ENCODE peak calls at places on chromosomes 13 and 19, in seven cellular contexts. T is SK-N-SH, Z is neural progenitor cell, W is GM23338, U is HCT116, D is MM.1S, K is PC-3. B is an unnamed sample.
A peak's percentile ranks its signal among the peaks of the same experiment; 100 is the strongest.

GRCh38 chr13:45823583-45823982 is 28.0 kb downstream of the SIAH3 start:
- DNase-seq in T (no peak), Z (no peak), W (no peak), U (no peak), D (no peak), K (no peak), B (no peak)

GRCh38 chr19:47798904-47799266 is 5.5 kb downstream of the TPRX1 start:
- DNase-seq in T (no peak), Z (no peak), W (no peak), U (no peak), D (no peak), K (no peak), B (no peak)

GRCh38 chr19:35084078-35084762 is 31.4 kb upstream of the FXYD3 start:
- DNase-seq in T (no peak), Z (no peak), W (no peak), U (no peak), D (no peak), K (no peak), B (no peak)

GRCh38 chr19:48123907-48124675 is 13.5 kb upstream of the PLA2G4C start:
- DNase-seq in T (no peak), Z (peak; percentile 78), W (no peak), U (peak; percentile 39), D (no peak), K (peak; percentile 84), B (peak; percentile 81)

GRCh38 chr19:3387645-3388589 is 21.5 kb downstream of the NFIC start:
- DNase-seq in T (peak; percentile 98), Z (no peak), W (no peak), U (no peak), D (no peak), K (no peak), B (peak; percentile 74)

GRCh38 chr19:16170134-16170533 is 3.2 kb downstream of the CIB3 start:
- DNase-seq in T (no peak), Z (no peak), W (no peak), U (no peak), D (no peak), K (no peak), B (no peak)

GRCh38 chr19:6728346-6728745 is 7.9 kb upstream of the C3 start:
- DNase-seq in T (no peak), Z (no peak), W (no peak), U (no peak), D (no peak), K (no peak), B (no peak)

GRCh38 chr19:40740747-40741146 is 9.5 kb downstream of the ACTMAP start:
- DNase-seq in T (no peak), Z (no peak), W (no peak), U (no peak), D (no peak), K (no peak), B (peak; percentile 96)

GRCh38 chr19:18685597-18686164 is 2.2 kb downstream of the CRTC1 start:
- DNase-seq in T (no peak), Z (no peak), W (no peak), U (no peak), D (no peak), K (no peak), B (peak; percentile 32)

GRCh38 chr13:99803141-99803540 is 168.4 kb downstream of the ZIC5 start:
- DNase-seq in T (no peak), Z (no peak), W (no peak), U (no peak), D (no peak), K (no peak), B (no peak)

GRCh38 chr13:77029436-77029835 is 2.5 kb upstream of the FBXL3 start:
- DNase-seq in T (no peak), Z (no peak), W (no peak), U (no peak), D (no peak), K (peak; percentile 66), B (no peak)

GRCh38 chr19:55598719-55599467 is 424 bp downstream of the FIZ1 start:
- DNase-seq in T (peak; percentile 88), Z (peak; percentile 96), W (peak; percentile 98), U (peak; percentile 98), D (peak; percentile 88), K (peak; percentile 98), B (peak; percentile 95)

GRCh38 chr19:55596304-55596703 is 3.0 kb downstream of the FIZ1 start:
- DNase-seq in T (no peak), Z (no peak), W (no peak), U (no peak), D (no peak), K (no peak), B (no peak)

GRCh38 chr19:55599468-55600335 is at the start of the genes FIZ1 and ZNF524:
- DNase-seq in T (peak; percentile 92), Z (peak; percentile 99), W (peak; percentile 99), U (peak; percentile 97), D (peak; percentile 93), K (peak; percentile 99), B (peak; percentile 99)

GRCh38 chr19:55597493-55597892 is 1.8 kb downstream of the FIZ1 start:
- DNase-seq in T (peak; percentile 6), Z (no peak), W (no peak), U (no peak), D (no peak), K (no peak), B (no peak)

GRCh38 chr19:55598034-55598433 is 1.3 kb downstream of the FIZ1 start:
- DNase-seq in T (peak; percentile 2), Z (peak; percentile 81), W (peak; percentile 88), U (no peak), D (no peak), K (no peak), B (no peak)
- TF ChIP-seq EZH2phosphoT487 in T (no peak), Z (no peak), W (no peak), U (no peak), D (no peak), K (no peak), B (no peak)

GRCh38 chr19:31979949-31980670 is 365.3 kb upstream of the ZNF507 start:
- DNase-seq in T (no peak), Z (no peak), W (no peak), U (no peak), D (no peak), K (no peak), B (no peak)
- TF ChIP-seq EZH2phosphoT487 in T (no peak), Z (no peak), W (no peak), U (no peak), D (no peak), K (no peak), B (no peak)

GRCh38 chr13:113919761-113920160 is 54.1 kb downstream of the C13orf46 start:
- DNase-seq in T (no peak), Z (no peak), W (no peak), U (no peak), D (no peak), K (no peak), B (no peak)
- TF ChIP-seq EZH2phosphoT487 in T (no peak), Z (no peak), W (no peak), U (no peak), D (no peak), K (no peak), B (no peak)

GRCh38 chr13:87661471-87661870 is 9.7 kb upstream of the SLITRK5 start:
- DNase-seq in T (no peak), Z (no peak), W (no peak), U (no peak), D (no peak), K (peak; percentile 70), B (no peak)

GRCh38 chr13:87656311-87656710 is 14.9 kb upstream of the SLITRK5 start:
- DNase-seq in T (no peak), Z (peak; percentile 20), W (no peak), U (no peak), D (no peak), K (peak; percentile 9), B (no peak)
- TF ChIP-seq EZH2phosphoT487 in T (no peak), Z (no peak), W (no peak), U (no peak), D (no peak), K (no peak), B (no peak)

GRCh38 chr13:97629601-97630272 is 195.8 kb downstream of the RAP2A start:
- DNase-seq in T (no peak), Z (no peak), W (no peak), U (no peak), D (no peak), K (no peak), B (no peak)

GRCh38 chr13:97631158-97631557 is 197.2 kb downstream of the RAP2A start:
- DNase-seq in T (no peak), Z (peak; percentile 34), W (peak; percentile 67), U (no peak), D (no peak), K (peak; percentile 15), B (no peak)

GRCh38 chr13:97621631-97622030 is 187.7 kb downstream of the RAP2A start:
- DNase-seq in T (no peak), Z (peak; percentile 82), W (peak; percentile 56), U (no peak), D (no peak), K (no peak), B (no peak)

GRCh38 chr13:97630725-97631124 is 196.8 kb downstream of the RAP2A start:
- DNase-seq in T (no peak), Z (no peak), W (no peak), U (no peak), D (no peak), K (no peak), B (no peak)

GRCh38 chr13:97627566-97627965 is 193.6 kb downstream of the RAP2A start:
- DNase-seq in T (no peak), Z (peak; percentile 20), W (peak; percentile 42), U (no peak), D (no peak), K (peak; percentile 61), B (peak; percentile 80)
- TF ChIP-seq EZH2phosphoT487 in T (no peak), Z (no peak), W (no peak), U (no peak), D (no peak), K (no peak), B (no peak)

GRCh38 chr19:38734426-38735256 is 9.6 kb downstream of the CAPN12 start:
- DNase-seq in T (no peak), Z (peak; percentile 41), W (no peak), U (no peak), D (peak; percentile 74), K (peak; percentile 35), B (peak; percentile 66)

GRCh38 chr19:38736413-38737280 is 7.6 kb downstream of the CAPN12 start:
- DNase-seq in T (peak; percentile 93), Z (peak; percentile 84), W (peak; percentile 95), U (peak; percentile 48), D (no peak), K (peak; percentile 65), B (peak; percentile 52)

GRCh38 chr19:38735257-38735686 is 9.0 kb downstream of the CAPN12 start:
- DNase-seq in T (peak; percentile 81), Z (peak; percentile 72), W (peak; percentile 84), U (no peak), D (no peak), K (peak; percentile 18), B (no peak)

GRCh38 chr19:38737297-38737865 is 6.9 kb downstream of the CAPN12 start:
- DNase-seq in T (no peak), Z (no peak), W (no peak), U (no peak), D (no peak), K (no peak), B (no peak)

DNA sequence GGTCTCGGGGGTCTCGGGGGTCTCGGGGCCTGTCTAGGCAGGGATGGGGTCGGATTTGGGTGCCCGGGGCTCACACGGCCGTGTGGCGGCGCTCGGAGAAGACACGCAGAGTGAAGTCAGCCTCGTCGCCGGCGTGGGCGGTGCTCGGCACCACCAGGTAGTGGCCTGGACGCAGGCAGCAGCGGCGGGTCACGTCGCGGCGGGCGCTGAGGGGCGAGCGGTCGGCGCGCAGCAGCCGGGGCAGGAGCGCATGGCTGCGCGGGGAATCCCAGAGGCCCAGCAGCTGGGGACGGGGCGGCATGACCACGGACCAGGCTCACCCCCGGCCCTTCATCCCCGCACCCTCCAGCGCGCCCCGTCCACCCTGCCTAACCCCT is 8.2 kb downstream of the CAPN12 start:
- DNase-seq in T (peak; percentile 77), Z (peak; percentile 82), W (peak; percentile 58), U (no peak), D (peak; percentile 21), K (peak; percentile 39), B (peak; percentile 79)
- TF ChIP-seq EZH2phosphoT487 in T (no peak), Z (no peak), W (no peak), U (no peak), D (no peak), K (no peak), B (no peak)